ENCODE peak calls at places on chromosomes 4 and X, in seven cellular contexts. One of them, this sample, is unnamed.

GRCh38 chrX:24981030-24981429 is 34.7 kb downstream of the ARX start:
- DNase-seq in CD4-positive, alpha-beta T cell: no peak
- DNase-seq in body of pancreas: no peak
- DNase-seq in chondrocyte: no peak
- DNase-seq in thoracic aorta: no peak
- DNase-seq in H9: no peak
- DNase-seq in mucosa of descending colon: no peak
- DNase-seq in this sample: no peak

GRCh38 chrX:129145898-129146297 is 377.4 kb downstream of the SMARCA1 start:
- DNase-seq in H9: no peak
- DNase-seq in CD4-positive, alpha-beta T cell: no peak
- DNase-seq in mucosa of descending colon: no peak
- DNase-seq in chondrocyte: no peak
- DNase-seq in thoracic aorta: no peak
- DNase-seq in body of pancreas: no peak
- DNase-seq in this sample: no peak

GRCh38 chrX:78555401-78555980 is 103.6 kb downstream of the RTL3 start:
- DNase-seq in thoracic aorta: no peak
- DNase-seq in body of pancreas: no peak
- DNase-seq in H9: no peak
- DNase-seq in chondrocyte: no peak
- DNase-seq in mucosa of descending colon: no peak
- DNase-seq in CD4-positive, alpha-beta T cell: no peak
- DNase-seq in this sample: no peak

GRCh38 chr4:99679204-99679603 is 21.6 kb upstream of the C4orf54 start:
- DNase-seq in H9: no peak
- DNase-seq in mucosa of descending colon: no peak
- DNase-seq in CD4-positive, alpha-beta T cell: no peak
- DNase-seq in body of pancreas: peak
- DNase-seq in chondrocyte: no peak
- DNase-seq in thoracic aorta: no peak
- DNase-seq in this sample: no peak

GRCh38 chr4:119011607-119011988 is 122.9 kb downstream of the SYNPO2 start:
- DNase-seq in mucosa of descending colon: no peak
- DNase-seq in H9: no peak
- DNase-seq in CD4-positive, alpha-beta T cell: no peak
- DNase-seq in thoracic aorta: no peak
- DNase-seq in chondrocyte: no peak
- DNase-seq in body of pancreas: no peak
- DNase-seq in this sample: no peak

GRCh38 chrX:13059269-13059668 is 14.8 kb upstream of the FAM9C start:
- DNase-seq in thoracic aorta: no peak
- DNase-seq in body of pancreas: no peak
- DNase-seq in chondrocyte: no peak
- DNase-seq in CD4-positive, alpha-beta T cell: no peak
- DNase-seq in mucosa of descending colon: no peak
- DNase-seq in H9: no peak
- DNase-seq in this sample: no peak

GRCh38 chr4:110475881-110476818 is at the start of gene ENPEP:
- DNase-seq in H9: peak
- DNase-seq in body of pancreas: peak
- DNase-seq in thoracic aorta: no peak
- DNase-seq in mucosa of descending colon: peak
- DNase-seq in CD4-positive, alpha-beta T cell: no peak
- DNase-seq in chondrocyte: peak
- DNase-seq in this sample: no peak

GRCh38 chr4:52915131-52915645 is 53.1 kb downstream of the RASL11B start:
- DNase-seq in H9: no peak
- DNase-seq in chondrocyte: no peak
- DNase-seq in thoracic aorta: no peak
- DNase-seq in mucosa of descending colon: no peak
- DNase-seq in body of pancreas: no peak
- DNase-seq in CD4-positive, alpha-beta T cell: no peak
- DNase-seq in this sample: no peak

GRCh38 chrX:102950908-102951866 is 14.1 kb downstream of the RAB40AL start:
- DNase-seq in mucosa of descending colon: peak
- DNase-seq in thoracic aorta: no peak
- DNase-seq in chondrocyte: no peak
- DNase-seq in CD4-positive, alpha-beta T cell: peak
- DNase-seq in body of pancreas: peak
- DNase-seq in H9: peak
- DNase-seq in this sample: no peak

GRCh38 chr4:184287697-184288255 is 70.1 kb upstream of the ENPP6 start:
- DNase-seq in mucosa of descending colon: peak
- DNase-seq in CD4-positive, alpha-beta T cell: no peak
- DNase-seq in thoracic aorta: no peak
- DNase-seq in H9: peak
- DNase-seq in chondrocyte: no peak
- DNase-seq in body of pancreas: peak
- DNase-seq in this sample: no peak

GRCh38 chr4:152537881-152538280 is 2.0 kb upstream of the FBXW7 start:
- DNase-seq in thoracic aorta: no peak
- DNase-seq in H9: no peak
- DNase-seq in CD4-positive, alpha-beta T cell: no peak
- DNase-seq in mucosa of descending colon: no peak
- DNase-seq in body of pancreas: no peak
- DNase-seq in chondrocyte: no peak
- DNase-seq in this sample: no peak

GRCh38 chr4:122652379-122652778 is 31.5 kb upstream of the IL21 start:
- DNase-seq in mucosa of descending colon: no peak
- DNase-seq in chondrocyte: no peak
- DNase-seq in thoracic aorta: no peak
- DNase-seq in CD4-positive, alpha-beta T cell: peak
- DNase-seq in body of pancreas: peak
- DNase-seq in H9: no peak
- DNase-seq in this sample: no peak

GRCh38 chr4:151199496-151200190 is 77.3 kb upstream of the PRSS48 start:
- DNase-seq in H9: no peak
- DNase-seq in body of pancreas: no peak
- DNase-seq in mucosa of descending colon: no peak
- DNase-seq in chondrocyte: no peak
- DNase-seq in thoracic aorta: no peak
- DNase-seq in CD4-positive, alpha-beta T cell: no peak
- DNase-seq in this sample: no peak

GRCh38 chr4:42371306-42372063 is 25.8 kb upstream of the SHISA3 start:
- DNase-seq in thoracic aorta: no peak
- DNase-seq in mucosa of descending colon: no peak
- DNase-seq in CD4-positive, alpha-beta T cell: no peak
- DNase-seq in body of pancreas: peak
- DNase-seq in chondrocyte: no peak
- DNase-seq in H9: no peak
- DNase-seq in this sample: no peak
- TF ChIP-seq CTCF in thoracic aorta: peak
- TF ChIP-seq CTCF in mucosa of descending colon: no peak
- TF ChIP-seq CTCF in CD4-positive, alpha-beta T cell: peak
- TF ChIP-seq CTCF in body of pancreas: peak
- TF ChIP-seq CTCF in chondrocyte: peak
- TF ChIP-seq CTCF in H9: peak
- TF ChIP-seq CTCF in this sample: peak

GRCh38 chr4:55752810-55753209 is 66.8 kb upstream of the EXOC1L start:
- DNase-seq in CD4-positive, alpha-beta T cell: no peak
- DNase-seq in mucosa of descending colon: no peak
- DNase-seq in body of pancreas: no peak
- DNase-seq in H9: no peak
- DNase-seq in chondrocyte: no peak
- DNase-seq in thoracic aorta: no peak
- DNase-seq in this sample: no peak
- TF ChIP-seq CTCF in CD4-positive, alpha-beta T cell: no peak
- TF ChIP-seq CTCF in mucosa of descending colon: no peak
- TF ChIP-seq CTCF in body of pancreas: no peak
- TF ChIP-seq CTCF in H9: no peak
- TF ChIP-seq CTCF in chondrocyte: no peak
- TF ChIP-seq CTCF in thoracic aorta: no peak
- TF ChIP-seq CTCF in this sample: no peak

GRCh38 chr4:860561-860960 is 34.6 kb upstream of the CPLX1 start:
- DNase-seq in chondrocyte: peak
- DNase-seq in mucosa of descending colon: no peak
- DNase-seq in thoracic aorta: no peak
- DNase-seq in CD4-positive, alpha-beta T cell: no peak
- DNase-seq in H9: no peak
- DNase-seq in body of pancreas: no peak
- DNase-seq in this sample: no peak

GRCh38 chr4:858136-858535 is 32.2 kb upstream of the CPLX1 start:
- DNase-seq in CD4-positive, alpha-beta T cell: no peak
- DNase-seq in chondrocyte: peak
- DNase-seq in mucosa of descending colon: no peak
- DNase-seq in thoracic aorta: no peak
- DNase-seq in body of pancreas: no peak
- DNase-seq in H9: no peak
- DNase-seq in this sample: no peak

GRCh38 chr4:857461-857860 is 31.5 kb upstream of the CPLX1 start:
- DNase-seq in CD4-positive, alpha-beta T cell: no peak
- DNase-seq in thoracic aorta: no peak
- DNase-seq in H9: no peak
- DNase-seq in mucosa of descending colon: no peak
- DNase-seq in body of pancreas: no peak
- DNase-seq in chondrocyte: peak
- DNase-seq in this sample: no peak

GRCh38 chr4:859496-859895 is 33.6 kb upstream of the CPLX1 start:
- DNase-seq in thoracic aorta: no peak
- DNase-seq in chondrocyte: peak
- DNase-seq in H9: no peak
- DNase-seq in CD4-positive, alpha-beta T cell: no peak
- DNase-seq in mucosa of descending colon: no peak
- DNase-seq in body of pancreas: no peak
- DNase-seq in this sample: no peak

DNA sequence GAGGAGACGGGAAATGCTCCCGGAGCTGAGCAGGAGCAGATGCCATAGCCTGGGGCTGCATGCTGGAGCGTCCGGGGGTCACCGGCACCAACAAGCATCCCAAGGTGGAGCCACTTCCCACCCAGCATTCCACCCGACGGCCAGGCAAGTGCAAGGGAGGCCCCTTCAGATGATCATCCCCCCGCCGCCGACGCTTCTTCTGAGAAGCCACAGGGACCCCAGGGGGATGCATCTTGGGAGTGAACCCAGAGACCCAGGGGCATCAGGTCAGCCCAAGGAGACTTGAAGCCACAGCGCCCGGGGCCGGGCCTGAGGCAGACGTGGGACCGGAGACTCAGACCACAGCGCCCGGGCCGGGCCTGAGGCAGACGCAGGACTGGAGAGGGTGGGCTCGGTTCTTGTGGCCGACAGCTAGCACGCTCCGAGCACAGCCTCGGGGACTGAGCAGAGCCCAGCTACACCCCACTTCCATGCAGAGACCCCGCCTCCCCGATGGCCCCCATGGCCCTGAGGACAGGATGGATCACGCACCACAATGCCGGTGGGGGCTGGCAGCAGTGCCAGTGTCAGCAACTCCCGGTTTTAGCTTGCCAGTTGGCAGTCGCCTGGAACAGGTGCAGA is 33.0 kb upstream of the CPLX1 start:
- DNase-seq in H9: no peak
- DNase-seq in chondrocyte: peak
- DNase-seq in mucosa of descending colon: no peak
- DNase-seq in body of pancreas: no peak
- DNase-seq in thoracic aorta: no peak
- DNase-seq in CD4-positive, alpha-beta T cell: no peak
- DNase-seq in this sample: no peak
- TF ChIP-seq CTCF in H9: no peak
- TF ChIP-seq CTCF in chondrocyte: no peak
- TF ChIP-seq CTCF in mucosa of descending colon: no peak
- TF ChIP-seq CTCF in body of pancreas: no peak
- TF ChIP-seq CTCF in thoracic aorta: no peak
- TF ChIP-seq CTCF in CD4-positive, alpha-beta T cell: no peak
- TF ChIP-seq CTCF in this sample: no peak

DNA sequence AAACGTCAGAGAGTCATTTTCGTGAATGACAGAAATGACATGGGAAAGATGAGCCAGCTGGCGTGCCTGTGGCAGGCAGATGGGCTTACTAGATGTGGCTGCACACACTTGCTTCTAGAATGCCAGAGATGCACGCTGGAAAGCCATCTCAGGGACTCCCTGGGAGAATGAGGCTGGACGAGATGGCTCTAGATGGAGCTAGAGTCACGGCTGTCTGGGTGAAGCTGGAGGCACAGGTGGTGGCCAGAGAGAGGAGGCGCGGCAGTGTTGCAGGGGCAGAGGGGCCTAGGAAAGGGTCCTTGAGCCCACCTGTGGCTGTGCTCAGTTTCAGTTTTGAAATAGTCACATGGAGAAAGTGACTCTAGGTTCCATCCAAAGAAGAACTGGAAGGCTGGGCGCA is 26.0 kb downstream of the TKTL1 start:
- DNase-seq in CD4-positive, alpha-beta T cell: no peak
- DNase-seq in body of pancreas: no peak
- DNase-seq in H9: no peak
- DNase-seq in chondrocyte: peak
- DNase-seq in thoracic aorta: no peak
- DNase-seq in mucosa of descending colon: no peak
- DNase-seq in this sample: no peak
- TF ChIP-seq CTCF in CD4-positive, alpha-beta T cell: no peak
- TF ChIP-seq CTCF in body of pancreas: no peak
- TF ChIP-seq CTCF in H9: no peak
- TF ChIP-seq CTCF in chondrocyte: no peak
- TF ChIP-seq CTCF in thoracic aorta: no peak
- TF ChIP-seq CTCF in mucosa of descending colon: no peak
- TF ChIP-seq CTCF in this sample: no peak